ENCODE peak calls at places on chromosomes 5 and 9, in ten cellular contexts. L is naive thymus-derived CD4-positive, alpha-beta T cell; P is HepG2; I is ovary; E is stomach; W is uterus; V is brain microvascular endothelial cell; R is H9; X is CD8-positive, alpha-beta T cell; K is PC-3. S is an unnamed sample.
A peak's percentile ranks its signal among the peaks of the same experiment; 100 is the strongest.

GRCh38 chr9:4638968-4639367 is 23.1 kb upstream of the PLPP6 start:
- DNase-seq in I (no peak), E (no peak), W (no peak), L (no peak), K (no peak), P (no peak), X (no peak), R (no peak), V (no peak), S (no peak)

GRCh38 chr9:4691794-4692193 is 12.4 kb downstream of the CDC37L1 start:
- DNase-seq in P (no peak), R (no peak), W (no peak), V (no peak), L (no peak), K (no peak), I (no peak), X (no peak), E (no peak), S (no peak)

GRCh38 chr5:177507165-177507564 is 2.5 kb downstream of the DOK3 start:
- DNase-seq in R (no peak), X (no peak), W (no peak), V (peak; percentile 45), K (peak; percentile 27), E (no peak), L (no peak), I (no peak), P (peak; percentile 51), S (no peak)

GRCh38 chr5:9507974-9508373 is 37.9 kb downstream of the SEMA5A start:
- DNase-seq in E (no peak), R (no peak), L (no peak), K (no peak), V (peak; percentile 59), X (no peak), I (no peak), W (no peak), P (no peak), S (no peak)

GRCh38 chr5:141805874-141806273 is 72.3 kb downstream of the PCDH1 start:
- DNase-seq in L (no peak), I (no peak), V (no peak), P (no peak), R (no peak), W (no peak), E (no peak), K (no peak), X (no peak), S (no peak)

GRCh38 chr9:32869404-32869803 is 86.1 kb downstream of the TMEM215 start:
- DNase-seq in I (no peak), P (no peak), K (no peak), L (no peak), W (no peak), X (no peak), E (no peak), V (no peak), R (no peak), S (no peak)

GRCh38 chr5:5981562-5981961 is 396.8 kb downstream of the MED10 start:
- DNase-seq in R (no peak), I (no peak), X (no peak), W (no peak), K (no peak), P (no peak), L (no peak), V (no peak), E (no peak), S (no peak)

GRCh38 chr9:96554801-96555566 is 64.7 kb downstream of the CDC14B start:
- DNase-seq in I (no peak), K (no peak), W (no peak), P (no peak), R (no peak), V (peak; percentile 57), L (no peak), X (no peak), E (no peak), S (no peak)

DNA sequence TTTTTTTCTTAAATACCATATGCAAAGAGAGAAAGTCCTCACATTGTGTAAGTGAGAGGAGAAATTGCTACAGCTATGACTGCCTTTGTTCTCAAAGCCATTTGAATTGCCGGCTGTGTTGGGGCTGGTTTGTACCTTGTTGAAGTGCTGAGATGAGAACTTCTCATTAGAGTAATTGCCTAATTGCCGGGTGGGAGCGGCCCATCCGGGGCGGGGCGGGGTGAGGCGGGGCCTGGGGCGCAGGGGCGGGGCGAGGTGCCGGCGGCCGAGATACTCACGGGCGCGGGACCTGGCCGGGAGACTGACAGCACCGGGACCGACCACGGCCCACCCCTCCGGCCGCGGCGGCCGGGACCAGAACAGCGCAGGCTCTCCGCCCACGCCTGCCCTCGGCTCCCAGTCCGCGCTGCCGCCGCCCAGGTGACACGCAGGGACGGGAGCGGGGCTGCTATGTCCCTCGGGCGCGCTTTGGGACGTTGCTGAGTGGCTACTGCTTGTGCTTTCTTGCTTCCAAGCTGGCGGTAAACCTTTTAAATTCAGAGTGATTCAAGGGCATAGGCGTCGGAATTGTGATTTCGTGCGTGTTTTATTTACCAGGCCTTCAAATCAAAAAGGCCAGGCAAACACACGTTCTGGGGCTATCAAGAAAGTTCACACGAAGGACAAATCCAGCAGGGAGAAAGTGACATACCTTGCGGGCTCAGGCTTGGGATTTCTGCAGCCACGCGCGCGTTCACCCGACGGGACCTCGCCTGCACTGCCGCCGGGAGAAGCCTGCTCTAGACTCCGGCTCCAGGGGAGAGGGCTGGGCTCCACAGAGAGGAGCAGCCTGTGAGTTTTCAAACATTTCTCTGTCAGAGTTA is 269.1 kb downstream of the FANCC start:
- DNase-seq in P (peak; percentile 72), V (no peak), K (peak; percentile 49), X (peak; percentile 43), I (peak; percentile 63), L (peak; percentile 7), W (peak; percentile 66), R (peak; percentile 79), E (peak; percentile 85), S (no peak)
- H3K27ac ChIP-seq in P (peak overlapping the region; percentile 88), V (peak overlapping the region; percentile 19), K (peak overlapping the region; percentile 70), X (no peak overlapping the region), I (peak overlapping the region; percentile 65), L (no peak overlapping the region), W (peak overlapping the region; percentile 85), R (no peak overlapping the region), E (peak overlapping the region; percentile 89), S (peak overlapping the region; percentile 76)

DNA sequence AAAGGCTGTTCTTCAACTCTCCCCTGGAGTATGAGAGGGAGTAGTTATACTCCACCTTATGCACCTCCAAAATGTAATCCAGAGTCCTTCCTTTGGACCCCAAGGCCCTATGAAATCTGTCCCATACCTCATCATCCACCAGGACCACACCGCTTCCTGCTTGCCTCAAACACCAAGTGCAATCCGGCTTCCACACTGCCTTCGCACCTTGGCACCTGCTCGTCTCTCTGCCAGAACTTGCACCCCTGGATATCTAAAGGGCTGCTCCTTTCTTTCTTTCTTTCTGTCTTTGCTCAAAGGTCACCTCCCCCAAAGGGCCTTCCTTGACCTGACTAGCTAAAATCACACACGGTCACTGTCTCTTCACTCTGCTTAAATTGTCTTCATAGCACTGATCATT is 63.9 kb upstream of the SHB start:
- DNase-seq in R (no peak), W (no peak), E (no peak), L (no peak), V (no peak), I (no peak), K (no peak), P (no peak), X (no peak), S (no peak)
- H3K27ac ChIP-seq in R (no peak overlapping the region), W (no peak overlapping the region), E (no peak overlapping the region), L (no peak overlapping the region), V (no peak overlapping the region), I (no peak overlapping the region), K (no peak overlapping the region), P (no peak overlapping the region), X (no peak overlapping the region), S (no peak overlapping the region)

GRCh38 chr5:172840778-172841154 is 6.7 kb downstream of the ERGIC1 start:
- DNase-seq in K (no peak), E (no peak), R (no peak), V (no peak), W (no peak), L (no peak), I (no peak), X (no peak), P (no peak), S (no peak)

GRCh38 chr5:172839669-172840068 is 5.6 kb downstream of the ERGIC1 start:
- DNase-seq in E (peak; percentile 60), L (no peak), V (no peak), I (no peak), X (no peak), R (no peak), W (no peak), K (no peak), P (no peak), S (no peak)

GRCh38 chr5:172837640-172838039 is 3.6 kb downstream of the ERGIC1 start:
- DNase-seq in X (peak; percentile 44), L (peak; percentile 71), P (no peak), K (peak; percentile 40), V (no peak), I (no peak), W (no peak), R (no peak), E (peak; percentile 97), S (no peak)

GRCh38 chr5:172840077-172840777 is 6.2 kb downstream of the ERGIC1 start:
- DNase-seq in W (no peak), P (peak; percentile 33), X (no peak), K (no peak), R (no peak), L (no peak), I (no peak), E (no peak), V (no peak), S (no peak)

DNA sequence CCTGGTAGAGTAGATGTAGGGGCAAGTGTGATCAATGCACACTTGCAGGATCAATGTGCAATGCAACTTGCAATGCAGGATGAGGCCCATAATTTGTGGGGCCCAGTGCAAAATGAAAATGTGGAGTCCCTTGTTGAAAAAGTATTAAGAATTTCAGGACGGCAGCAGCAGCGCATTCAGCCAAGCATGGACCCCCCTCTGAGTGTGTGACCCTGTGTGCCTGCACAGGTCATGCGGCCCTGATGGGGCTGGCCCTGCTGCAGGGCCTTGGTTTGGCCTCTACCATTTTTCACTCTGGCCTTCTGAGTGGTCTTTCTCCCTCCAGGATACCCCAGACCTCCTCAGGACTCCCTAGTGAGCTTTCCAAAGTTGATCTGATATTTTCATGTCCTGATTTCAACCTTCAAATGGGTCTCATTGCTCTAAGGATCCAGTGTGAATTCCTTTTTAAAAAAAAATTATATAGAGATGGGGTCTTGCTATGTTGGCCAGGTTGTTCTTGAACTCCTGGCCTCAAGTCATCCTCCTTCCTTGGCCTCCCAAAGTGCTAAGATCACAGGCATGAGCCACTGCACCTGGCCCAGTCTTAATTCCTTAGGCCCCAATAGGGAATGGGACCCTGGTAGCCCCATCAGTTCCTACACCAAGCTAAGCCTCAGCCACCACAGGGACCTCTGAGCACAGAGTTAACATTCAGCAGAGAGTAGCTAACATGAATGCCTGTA is 4.3 kb downstream of the ERGIC1 start:
- DNase-seq in K (no peak), P (no peak), E (no peak), L (no peak), V (no peak), I (no peak), W (no peak), X (no peak), R (no peak), S (no peak)
- H3K27ac ChIP-seq in K (no peak overlapping the region), P (no peak overlapping the region), E (peak overlapping the region; percentile 95), L (peak overlapping the region; percentile 87), V (no peak overlapping the region), I (no peak overlapping the region), W (peak overlapping the region; percentile 81), X (peak overlapping the region; percentile 58), R (no peak overlapping the region), S (no peak overlapping the region)

GRCh38 chr5:134569758-134570364 is 44.4 kb downstream of the JADE2 start:
- DNase-seq in L (no peak), E (no peak), P (no peak), W (no peak), K (no peak), I (no peak), V (no peak), X (no peak), R (no peak), S (no peak)

GRCh38 chr5:134567651-134568338 is 42.3 kb downstream of the JADE2 start:
- DNase-seq in X (no peak), K (no peak), E (no peak), W (peak; percentile 54), R (no peak), P (no peak), I (no peak), L (no peak), V (no peak), S (no peak)

GRCh38 chr5:134568339-134568700 is 42.9 kb downstream of the JADE2 start:
- DNase-seq in K (no peak), L (no peak), V (no peak), X (no peak), W (no peak), I (no peak), E (no peak), R (no peak), P (no peak), S (no peak)

GRCh38 chr5:134570365-134570758 is 44.9 kb downstream of the JADE2 start:
- DNase-seq in R (no peak), V (no peak), W (no peak), X (no peak), P (no peak), L (no peak), E (no peak), I (no peak), K (no peak), S (no peak)

GRCh38 chr5:134568761-134569725 is 43.6 kb downstream of the JADE2 start:
- DNase-seq in R (no peak), L (no peak), I (peak; percentile 82), P (no peak), V (no peak), W (peak; percentile 63), X (no peak), K (peak; percentile 30), E (peak; percentile 91), S (no peak)
- H3K27ac ChIP-seq in R (no peak overlapping the region), L (no peak overlapping the region), I (peak overlapping the region; percentile 7), P (no peak overlapping the region), V (no peak overlapping the region), W (peak overlapping the region; percentile 56), X (no peak overlapping the region), K (no peak overlapping the region), E (peak overlapping the region; percentile 71), S (no peak overlapping the region)